ENCODE peak calls at places on chromosomes 2 and 18, in four cellular contexts. N, R, M and K are unnamed samples.

GRCh38 chr2:175600024-175600831 is 401.8 kb downstream of the LNPK start:
- DNase-seq in M (peak; percentile 74), R (no peak), N (no peak), K (peak; percentile 71)

GRCh38 chr18:28511421-28511821 is 334.5 kb upstream of the CDH2 start:
- DNase-seq in R (no peak), M (no peak), N (no peak), K (no peak)

GRCh38 chr2:215161301-215161829 is 22.9 kb upstream of the ABCA12 start:
- DNase-seq in R (no peak), M (no peak), N (no peak), K (no peak)

GRCh38 chr2:147789720-147790119 is 55.1 kb upstream of the ACVR2A start:
- DNase-seq in M (no peak), N (no peak), R (no peak), K (peak; percentile 78)

GRCh38 chr2:230829293-230829692 is 35.4 kb upstream of the ITM2C start:
- DNase-seq in N (no peak), R (no peak), M (no peak), K (no peak)

GRCh38 chr2:30110773-30111172 is 36.0 kb upstream of the YPEL5 start:
- DNase-seq in M (no peak), N (no peak), R (no peak), K (peak; percentile 34)

GRCh38 chr2:183678908-183679307 is 554.7 kb downstream of the NUP35 start:
- DNase-seq in M (no peak), R (no peak), N (no peak), K (no peak)

GRCh38 chr2:71727562-71727961 is 274.2 kb downstream of the DYSF start:
- DNase-seq in R (no peak), M (no peak), N (no peak), K (no peak)

GRCh38 chr2:81481242-81481993 is 1176.9 kb upstream of the LRRTM1 start:
- DNase-seq in R (no peak), N (no peak), M (no peak), K (no peak)

GRCh38 chr2:160407393-160408204 is 86.0 kb downstream of the RBMS1 start:
- DNase-seq in N (peak; percentile 53), R (peak; percentile 53), M (peak; percentile 61), K (no peak)

GRCh38 chr2:224838335-224838734 is 122.2 kb upstream of the CCDC195 start:
- DNase-seq in M (no peak), R (no peak), N (no peak), K (peak; percentile 80)

GRCh38 chr2:3563521-3563976 is 5.4 kb upstream of the RNASEH1 start:
- DNase-seq in R (no peak), N (no peak), M (no peak), K (no peak)

GRCh38 chr2:174704061-174704460 is 60.2 kb downstream of the CHRNA1 start:
- DNase-seq in R (no peak), M (no peak), N (no peak), K (no peak)

GRCh38 chr2:70496819-70497218 is 56.8 kb downstream of the TGFA start:
- DNase-seq in R (no peak), N (no peak), M (no peak), K (no peak)

GRCh38 chr2:174874081-174874480 is 109.8 kb upstream of the CHRNA1 start:
- DNase-seq in N (no peak), M (no peak), R (no peak), K (peak; percentile 6)

GRCh38 chr2:157923598-157923997 is 47.5 kb upstream of the ACVR1 start:
- DNase-seq in M (no peak), R (no peak), N (no peak), K (no peak)

GRCh38 chr18:44143054-44143453 is 537.6 kb upstream of the SETBP1 start:
- DNase-seq in M (no peak), N (no peak), R (no peak), K (no peak)

DNA sequence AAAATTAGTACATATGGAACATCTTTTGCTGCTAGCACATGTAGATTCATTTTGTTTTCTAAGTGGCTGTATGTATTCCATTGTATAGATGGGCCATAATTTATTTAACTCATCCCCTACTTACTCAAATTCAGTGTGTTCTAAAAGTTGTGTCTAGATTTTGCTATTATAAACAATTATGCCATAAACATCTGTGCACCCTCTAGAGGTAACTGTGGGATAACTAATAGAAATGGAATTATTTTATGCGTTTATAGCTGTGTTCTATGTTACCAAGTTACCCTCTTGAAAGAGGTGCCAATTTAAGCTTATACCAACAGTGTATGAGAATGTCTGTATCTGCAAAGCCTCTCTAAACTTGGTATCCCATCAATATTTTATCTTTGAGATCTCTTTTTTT is 100.4 kb downstream of the MMADHC start:
- DNase-seq in R (no peak), N (no peak), M (no peak), K (no peak)
- TF ChIP-seq CTCF in R (no peak), N (no peak), M (no peak), K (peak; percentile 12)

GRCh38 chr2:196718394-196718793 is 78.9 kb downstream of the CCDC150 start:
- DNase-seq in R (no peak), N (no peak), M (no peak), K (peak; percentile 42)

GRCh38 chr2:196719565-196719872 is 80.0 kb downstream of the GTF3C3 start:
- DNase-seq in R (no peak), N (no peak), M (no peak), K (no peak)

GRCh38 chr2:196718796-196719564 is 79.5 kb downstream of the CCDC150 start:
- DNase-seq in N (no peak), M (peak; percentile 33), R (no peak), K (peak; percentile 92)
- TF ChIP-seq CTCF in N (no peak), M (no peak), R (no peak), K (peak; percentile 29)

DNA sequence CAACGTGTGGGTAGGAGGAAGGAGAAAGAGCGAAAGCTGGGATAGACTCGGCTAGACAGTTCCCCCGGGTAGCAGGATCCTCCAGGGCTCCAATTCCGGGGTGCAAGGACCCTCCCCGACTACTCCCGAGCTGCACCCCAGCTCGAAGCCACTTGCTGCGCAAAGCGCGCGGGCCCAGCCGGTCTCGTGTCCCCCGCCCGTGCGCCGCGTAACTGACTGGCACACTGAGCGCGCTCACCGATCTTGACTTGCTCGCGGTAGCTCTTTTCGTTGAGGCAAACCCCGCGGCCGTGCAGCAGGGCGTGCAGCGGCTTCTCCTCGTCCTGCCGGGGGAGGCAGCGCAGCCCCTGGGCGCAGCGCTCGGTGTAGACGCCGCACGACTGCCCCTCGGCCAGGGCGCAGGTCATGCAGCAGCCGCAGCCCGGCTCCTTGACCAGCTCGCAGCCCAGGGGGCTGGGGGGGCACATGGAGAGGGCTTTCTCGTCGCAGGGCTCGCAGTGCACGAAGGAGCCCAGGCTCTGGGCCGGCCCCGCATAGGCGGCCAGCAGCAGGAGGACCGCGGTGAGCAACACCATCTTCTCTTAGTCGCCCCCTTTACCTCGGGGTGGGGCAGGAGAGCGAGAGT is 1.0 kb downstream of the IGFBP5 start:
- DNase-seq in M (peak; percentile 72), N (no peak), R (no peak), K (no peak)
- TF ChIP-seq CTCF in M (no peak), N (no peak), R (no peak), K (no peak)

GRCh38 chr2:100013892-100014677 is 128.3 kb downstream of the AFF3 start:
- DNase-seq in M (peak; percentile 86), R (no peak), N (no peak), K (peak; percentile 92)
- TF ChIP-seq CTCF in M (no peak), R (no peak), N (no peak), K (peak; percentile 33)